ENCODE peak calls at places on chromosomes 13 and 19, in six cellular contexts. P is heart left ventricle; Q is CD8-positive, alpha-beta T cell; D is progenitor cell of endocrine pancreas; W is fibroblast of lung; H is RWPE1. X is an unnamed sample.

GRCh38 chr19:9674669-9675357 is at the start of gene ZNF562:
- DNase-seq in P (peak; percentile 92), Q (peak; percentile 89), D (peak; percentile 57), W (peak; percentile 91), H (peak; percentile 90), X (peak; percentile 91)

GRCh38 chr13:98581971-98582702 is 5.2 kb upstream of the STK24 start:
- DNase-seq in P (no peak), Q (no peak), D (no peak), W (peak; percentile 75), H (no peak), X (no peak)

GRCh38 chr13:113239357-113239756 is 29.9 kb downstream of the CUL4A start:
- DNase-seq in P (no peak), Q (no peak), D (no peak), W (no peak), H (no peak), X (no peak)

GRCh38 chr19:51971624-51972023 is 15.0 kb downstream of the ZNF350 start:
- DNase-seq in P (no peak), Q (no peak), D (no peak), W (peak; percentile 30), H (no peak), X (peak; percentile 6)

GRCh38 chr13:27379694-27380596 is 44.5 kb upstream of the GTF3A start:
- DNase-seq in P (peak; percentile 41), Q (peak; percentile 75), D (peak; percentile 74), W (no peak), H (peak; percentile 38), X (peak; percentile 47)

GRCh38 chr13:29543230-29544215 is 52.0 kb downstream of the SLC7A1 start:
- DNase-seq in P (no peak), Q (no peak), D (no peak), W (peak; percentile 36), H (no peak), X (no peak)

GRCh38 chr13:42745655-42746054 is 35.7 kb upstream of the FAM216B start:
- DNase-seq in P (no peak), Q (no peak), D (no peak), W (no peak), H (no peak), X (no peak)

GRCh38 chr13:104389722-104390121 is 1323.5 kb upstream of the SLC10A2 start:
- DNase-seq in P (no peak), Q (no peak), D (no peak), W (no peak), H (no peak), X (no peak)

GRCh38 chr19:35856001-35856400 is 710 bp upstream of the KIRREL2 start:
- DNase-seq in P (no peak), Q (no peak), D (peak; percentile 84), W (no peak), H (no peak), X (no peak)

GRCh38 chr13:47803131-47803530 is 197.9 kb downstream of the SUCLA2 start:
- DNase-seq in P (no peak), Q (no peak), D (no peak), W (no peak), H (no peak), X (no peak)

DNA sequence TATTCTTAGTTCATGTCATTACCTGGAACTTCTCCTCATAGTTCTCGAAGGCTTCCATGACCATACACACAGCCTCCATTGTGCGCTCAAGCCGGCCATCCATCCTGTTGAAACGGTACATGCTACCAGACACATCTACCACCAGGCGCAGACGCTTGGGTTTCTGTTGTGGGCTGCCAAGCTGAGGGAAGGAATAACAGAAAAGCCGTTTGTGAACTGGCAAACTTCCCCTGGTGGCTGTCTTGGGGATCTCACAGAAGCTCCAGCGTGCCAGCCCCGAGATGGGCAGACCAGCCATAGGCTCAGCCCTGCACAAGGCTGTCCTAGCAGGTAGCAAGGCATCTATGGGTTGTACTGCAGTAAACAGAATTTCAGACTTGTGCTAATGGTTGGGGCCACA is 130.1 kb downstream of the RGCC start:
- DNase-seq in P (no peak), Q (peak; percentile 67), D (no peak), W (no peak), H (no peak), X (no peak)
- TF ChIP-seq CTCF in P (no peak), Q (peak; percentile 60), D (no peak), W (peak; percentile 3), H (no peak), X (peak; percentile 22)

GRCh38 chr19:15297416-15298224 is 34.7 kb downstream of the BRD4 start:
- DNase-seq in P (no peak), Q (no peak), D (no peak), W (peak; percentile 86), H (peak; percentile 79), X (peak; percentile 86)
- TF ChIP-seq CTCF in P (no peak), Q (no peak), D (peak; percentile 25), W (peak; percentile 31), H (no peak), X (peak; percentile 57)

DNA sequence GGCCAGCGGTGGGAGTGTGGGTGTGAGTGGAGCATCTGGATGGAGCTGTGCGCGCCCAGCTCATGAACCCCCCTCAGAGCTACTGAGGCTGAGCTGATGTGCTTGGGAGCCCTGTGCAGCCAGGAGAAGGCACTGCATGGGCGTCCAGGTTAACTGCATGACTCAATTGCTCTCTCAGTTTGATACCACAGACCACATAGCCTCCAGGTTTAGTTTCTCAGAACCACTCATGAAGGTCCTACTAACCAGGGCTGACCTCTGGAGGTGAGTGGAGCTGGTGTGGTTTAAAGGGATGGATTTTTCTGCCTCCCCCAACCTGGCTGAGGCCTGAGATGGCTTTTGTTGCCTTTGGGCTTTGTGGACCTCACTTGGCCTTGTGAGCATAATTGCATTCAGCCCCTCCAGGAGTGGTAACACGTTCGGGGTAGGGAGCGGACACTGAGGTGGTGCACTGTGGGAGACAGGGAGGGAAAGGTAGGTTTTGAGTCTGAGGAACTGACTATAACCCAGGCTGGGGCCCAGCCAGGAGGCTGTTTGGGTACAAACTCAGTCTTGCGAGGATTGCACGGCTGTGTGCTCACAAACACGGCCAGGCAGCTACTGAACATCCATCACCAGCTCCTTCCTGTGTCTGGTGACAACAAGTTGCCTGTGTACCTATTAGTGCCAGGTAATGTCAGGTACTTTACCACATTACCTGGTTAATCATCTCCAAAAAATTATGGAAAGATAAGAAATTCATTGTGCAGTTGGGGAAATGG is 97.5 kb downstream of the RGCC start:
- DNase-seq in P (no peak), Q (no peak), D (no peak), W (no peak), H (no peak), X (no peak)
- TF ChIP-seq CTCF in P (no peak), Q (no peak), D (no peak), W (no peak), H (no peak), X (no peak)

GRCh38 chr19:11555246-11555645 is 3.8 kb downstream of the ELOF1 start:
- DNase-seq in P (no peak), Q (no peak), D (no peak), W (no peak), H (no peak), X (no peak)

GRCh38 chr19:11556634-11557420 is 2.2 kb downstream of the ELOF1 start:
- DNase-seq in P (no peak), Q (no peak), D (no peak), W (no peak), H (no peak), X (no peak)

GRCh38 chr19:11560404-11560988 is 1.5 kb upstream of the ELOF1 start:
- DNase-seq in P (no peak), Q (no peak), D (peak; percentile 21), W (peak; percentile 77), H (peak; percentile 57), X (peak; percentile 52)

GRCh38 chr19:11563530-11563929 is 4.5 kb upstream of the ELOF1 start:
- DNase-seq in P (no peak), Q (no peak), D (no peak), W (no peak), H (no peak), X (no peak)

DNA sequence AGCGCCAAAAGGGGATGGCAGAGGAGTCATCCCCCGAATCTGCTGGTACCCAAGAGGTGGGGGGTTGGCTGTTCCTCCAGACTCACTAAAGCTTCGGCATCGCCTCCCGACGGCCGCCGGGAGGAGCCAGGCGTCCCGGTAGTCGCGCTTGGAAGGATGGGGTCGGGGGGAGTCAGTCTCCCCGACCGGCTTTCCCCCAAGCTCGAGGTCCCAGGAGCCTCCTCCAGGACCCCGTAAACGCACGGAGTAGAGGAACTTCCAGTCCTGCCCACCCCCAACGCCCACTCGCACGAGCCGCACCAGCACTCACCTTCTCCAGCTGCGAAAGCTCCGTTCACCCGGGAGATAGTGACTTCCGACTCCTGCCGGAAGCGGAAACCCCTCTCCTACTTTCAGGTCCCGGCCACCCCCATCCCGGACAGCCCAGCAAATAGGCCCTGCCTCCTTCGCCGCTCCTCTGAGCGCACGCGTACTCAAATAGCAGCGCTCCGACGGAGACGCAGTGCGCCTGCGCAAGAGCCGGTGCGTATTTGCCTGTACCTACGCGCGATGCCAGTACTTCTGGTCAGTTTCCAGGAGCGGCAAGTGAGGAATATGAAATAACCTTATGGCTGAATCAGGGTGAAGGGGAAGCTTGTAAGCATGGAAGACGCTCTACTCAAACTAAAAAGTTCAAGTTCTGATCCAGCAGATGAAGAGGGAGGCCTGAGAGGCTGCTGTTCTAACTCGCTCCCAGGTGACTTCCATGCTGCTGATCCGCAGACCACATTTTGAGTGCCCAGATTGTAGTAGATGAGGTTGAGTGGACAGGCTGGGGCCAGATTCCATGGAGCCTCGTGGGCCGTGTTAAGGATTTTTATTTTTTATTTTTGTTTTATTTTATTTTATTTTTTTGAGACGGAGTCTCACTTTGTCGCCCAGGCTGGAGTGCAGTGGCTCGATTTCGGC is at the start of gene ELOF1:
- DNase-seq in P (peak; percentile 98), Q (peak; percentile 97), D (peak; percentile 96), W (peak; percentile 98), H (peak; percentile 99), X (peak; percentile 87)
- TF ChIP-seq CTCF in P (peak; percentile 1), Q (no peak), D (no peak), W (peak; percentile 18), H (no peak), X (peak; percentile 44)

GRCh38 chr19:1851581-1852293 is 3.5 kb upstream of the REXO1 start:
- DNase-seq in P (peak; percentile 33), Q (peak; percentile 78), D (no peak), W (no peak), H (no peak), X (no peak)
- TF ChIP-seq CTCF in P (no peak), Q (no peak), D (no peak), W (no peak), H (no peak), X (no peak)